ENCODE peak calls at places on chromosome 9, in ten cellular contexts. One of them, this sample, is unnamed. For H3K9me3, the result is how much of the 10 kb centered on the place peaks cover.

GRCh38 chr9:137317979-137318511 is 16.0 kb upstream of the NRARP start:
- DNase-seq in uterus: no peak
- DNase-seq in sigmoid colon: peak
- DNase-seq in body of pancreas: no peak
- DNase-seq in left ventricle myocardium inferior: peak
- DNase-seq in heart left ventricle: peak
- DNase-seq in A549: no peak
- DNase-seq in gastrocnemius medialis: no peak
- DNase-seq in WERI-Rb-1: no peak
- DNase-seq in HCT116: no peak
- DNase-seq in this sample: peak

GRCh38 chr9:121556580-121556979 is 56.9 kb upstream of the GGTA1 start:
- DNase-seq in uterus: no peak
- DNase-seq in sigmoid colon: peak
- DNase-seq in body of pancreas: peak
- DNase-seq in left ventricle myocardium inferior: no peak
- DNase-seq in heart left ventricle: peak
- DNase-seq in A549: no peak
- DNase-seq in gastrocnemius medialis: peak
- DNase-seq in WERI-Rb-1: no peak
- DNase-seq in HCT116: no peak
- DNase-seq in this sample: peak

GRCh38 chr9:119435066-119435465 is 65.8 kb upstream of the BRINP1 start:
- DNase-seq in uterus: no peak
- DNase-seq in sigmoid colon: no peak
- DNase-seq in body of pancreas: no peak
- DNase-seq in left ventricle myocardium inferior: no peak
- DNase-seq in heart left ventricle: no peak
- DNase-seq in A549: no peak
- DNase-seq in gastrocnemius medialis: no peak
- DNase-seq in WERI-Rb-1: no peak
- DNase-seq in HCT116: no peak
- DNase-seq in this sample: no peak

GRCh38 chr9:73270967-73271722 is 119.5 kb downstream of the ANXA1 start:
- DNase-seq in uterus: no peak
- DNase-seq in sigmoid colon: no peak
- DNase-seq in body of pancreas: no peak
- DNase-seq in left ventricle myocardium inferior: no peak
- DNase-seq in heart left ventricle: no peak
- DNase-seq in A549: peak
- DNase-seq in gastrocnemius medialis: no peak
- DNase-seq in WERI-Rb-1: no peak
- DNase-seq in HCT116: peak
- DNase-seq in this sample: no peak

GRCh38 chr9:92736816-92737606 is 27.6 kb downstream of the BICD2 start:
- DNase-seq in uterus: no peak
- DNase-seq in sigmoid colon: no peak
- DNase-seq in body of pancreas: no peak
- DNase-seq in left ventricle myocardium inferior: no peak
- DNase-seq in heart left ventricle: no peak
- DNase-seq in A549: no peak
- DNase-seq in gastrocnemius medialis: no peak
- DNase-seq in WERI-Rb-1: no peak
- DNase-seq in HCT116: no peak
- DNase-seq in this sample: no peak

GRCh38 chr9:93191354-93191660 is 7.4 kb downstream of the WNK2 start:
- DNase-seq in uterus: no peak
- DNase-seq in sigmoid colon: no peak
- DNase-seq in body of pancreas: no peak
- DNase-seq in left ventricle myocardium inferior: no peak
- DNase-seq in heart left ventricle: peak
- DNase-seq in A549: no peak
- DNase-seq in gastrocnemius medialis: no peak
- DNase-seq in WERI-Rb-1: no peak
- DNase-seq in HCT116: no peak
- DNase-seq in this sample: no peak

GRCh38 chr9:113844466-113844865 is 31.6 kb upstream of the ZNF618 start:
- DNase-seq in uterus: no peak
- DNase-seq in sigmoid colon: no peak
- DNase-seq in body of pancreas: no peak
- DNase-seq in left ventricle myocardium inferior: no peak
- DNase-seq in heart left ventricle: no peak
- DNase-seq in A549: no peak
- DNase-seq in gastrocnemius medialis: no peak
- DNase-seq in WERI-Rb-1: no peak
- DNase-seq in HCT116: no peak
- DNase-seq in this sample: no peak

GRCh38 chr9:72773570-72773969 is 179.3 kb downstream of the ALDH1A1 start:
- DNase-seq in uterus: no peak
- DNase-seq in sigmoid colon: no peak
- DNase-seq in body of pancreas: no peak
- DNase-seq in left ventricle myocardium inferior: no peak
- DNase-seq in heart left ventricle: no peak
- DNase-seq in A549: no peak
- DNase-seq in gastrocnemius medialis: no peak
- DNase-seq in WERI-Rb-1: no peak
- DNase-seq in HCT116: no peak
- DNase-seq in this sample: no peak

GRCh38 chr9:72322259-72322658 is 42.7 kb downstream of the ZFAND5 start:
- DNase-seq in uterus: no peak
- DNase-seq in sigmoid colon: no peak
- DNase-seq in body of pancreas: no peak
- DNase-seq in left ventricle myocardium inferior: no peak
- DNase-seq in heart left ventricle: no peak
- DNase-seq in A549: no peak
- DNase-seq in gastrocnemius medialis: no peak
- DNase-seq in WERI-Rb-1: no peak
- DNase-seq in HCT116: no peak
- DNase-seq in this sample: no peak

GRCh38 chr9:15961217-15961616 is 408.4 kb downstream of the CCDC171 start:
- DNase-seq in uterus: no peak
- DNase-seq in sigmoid colon: no peak
- DNase-seq in body of pancreas: no peak
- DNase-seq in left ventricle myocardium inferior: no peak
- DNase-seq in heart left ventricle: no peak
- DNase-seq in A549: no peak
- DNase-seq in gastrocnemius medialis: no peak
- DNase-seq in WERI-Rb-1: no peak
- DNase-seq in HCT116: no peak
- DNase-seq in this sample: no peak

GRCh38 chr9:1531411-1531903 is 481.3 kb downstream of the DMRT2 start:
- DNase-seq in uterus: no peak
- DNase-seq in sigmoid colon: no peak
- DNase-seq in body of pancreas: no peak
- DNase-seq in left ventricle myocardium inferior: no peak
- DNase-seq in heart left ventricle: no peak
- DNase-seq in A549: no peak
- DNase-seq in gastrocnemius medialis: no peak
- DNase-seq in WERI-Rb-1: no peak
- DNase-seq in HCT116: no peak
- DNase-seq in this sample: no peak

GRCh38 chr9:129225815-129226214 is 47.8 kb upstream of the IER5L start:
- DNase-seq in uterus: peak
- DNase-seq in sigmoid colon: peak
- DNase-seq in body of pancreas: peak
- DNase-seq in left ventricle myocardium inferior: peak
- DNase-seq in heart left ventricle: peak
- DNase-seq in A549: peak
- DNase-seq in gastrocnemius medialis: peak
- DNase-seq in WERI-Rb-1: no peak
- DNase-seq in HCT116: no peak
- DNase-seq in this sample: no peak

GRCh38 chr9:109775516-109775915 is 4.5 kb upstream of the PALM2AKAP2 start:
- DNase-seq in uterus: no peak
- DNase-seq in sigmoid colon: no peak
- DNase-seq in body of pancreas: no peak
- DNase-seq in left ventricle myocardium inferior: no peak
- DNase-seq in heart left ventricle: no peak
- DNase-seq in A549: no peak
- DNase-seq in gastrocnemius medialis: no peak
- DNase-seq in WERI-Rb-1: no peak
- DNase-seq in HCT116: no peak
- DNase-seq in this sample: no peak

GRCh38 chr9:88722753-88723152 is 187.8 kb downstream of the NXNL2 start:
- DNase-seq in uterus: no peak
- DNase-seq in sigmoid colon: no peak
- DNase-seq in body of pancreas: no peak
- DNase-seq in left ventricle myocardium inferior: no peak
- DNase-seq in heart left ventricle: no peak
- DNase-seq in A549: peak
- DNase-seq in gastrocnemius medialis: no peak
- DNase-seq in WERI-Rb-1: no peak
- DNase-seq in HCT116: no peak
- DNase-seq in this sample: no peak
- TF ChIP-seq CTCF in uterus: no peak
- TF ChIP-seq CTCF in sigmoid colon: no peak
- TF ChIP-seq CTCF in body of pancreas: peak
- TF ChIP-seq CTCF in left ventricle myocardium inferior: peak
- TF ChIP-seq CTCF in heart left ventricle: peak
- TF ChIP-seq CTCF in A549: peak
- TF ChIP-seq CTCF in gastrocnemius medialis: no peak
- TF ChIP-seq CTCF in WERI-Rb-1: peak
- TF ChIP-seq CTCF in HCT116: peak
- TF ChIP-seq CTCF in this sample: no peak

GRCh38 chr9:96741771-96742170 is 36.1 kb downstream of the ZNF510 start:
- DNase-seq in uterus: no peak
- DNase-seq in sigmoid colon: no peak
- DNase-seq in body of pancreas: no peak
- DNase-seq in left ventricle myocardium inferior: no peak
- DNase-seq in heart left ventricle: no peak
- DNase-seq in A549: no peak
- DNase-seq in gastrocnemius medialis: no peak
- DNase-seq in WERI-Rb-1: no peak
- DNase-seq in HCT116: no peak
- DNase-seq in this sample: no peak

DNA sequence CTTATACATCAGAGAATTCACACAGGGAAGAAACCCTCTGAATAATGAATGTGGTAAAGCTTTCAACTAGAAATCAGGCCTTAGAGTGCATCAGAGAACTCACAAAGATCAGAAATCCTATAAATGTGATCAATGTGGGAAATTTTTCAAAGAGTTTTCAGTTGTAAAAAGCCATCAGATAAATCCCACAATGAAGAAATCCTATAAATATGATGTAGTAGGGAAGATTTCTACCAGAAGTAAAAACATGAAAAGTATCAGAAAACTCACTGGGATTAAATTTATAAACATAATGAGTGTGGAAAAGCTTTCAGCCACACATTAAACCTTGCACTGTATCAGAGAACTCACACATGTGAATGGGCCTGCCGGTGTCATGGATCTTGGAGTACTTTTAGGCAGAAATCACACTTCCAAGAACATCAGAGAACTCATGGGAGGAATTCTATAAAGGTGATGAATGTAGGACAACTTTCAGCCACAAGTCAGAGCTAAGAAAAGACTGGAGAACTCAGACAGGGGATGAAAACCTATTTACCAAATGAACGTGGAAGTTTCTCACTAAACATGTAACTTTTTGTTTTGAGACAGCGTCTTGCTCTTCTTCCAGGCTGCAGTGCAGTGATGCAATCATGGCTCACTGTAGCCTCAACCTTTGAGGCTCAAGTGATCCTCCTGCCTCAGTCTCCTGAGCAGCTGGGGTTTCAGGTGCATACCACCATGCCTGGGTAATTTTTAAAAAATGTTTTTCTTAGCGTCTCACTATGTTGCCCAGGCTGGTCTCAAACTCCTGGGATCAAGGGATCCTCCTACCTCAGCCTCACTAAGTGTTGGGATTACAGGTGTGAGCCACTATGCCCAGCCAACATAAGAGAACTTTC is 39.5 kb downstream of the ZNF510 start:
- DNase-seq in uterus: no peak
- DNase-seq in sigmoid colon: no peak
- DNase-seq in body of pancreas: no peak
- DNase-seq in left ventricle myocardium inferior: no peak
- DNase-seq in heart left ventricle: no peak
- DNase-seq in A549: no peak
- DNase-seq in gastrocnemius medialis: no peak
- DNase-seq in WERI-Rb-1: no peak
- DNase-seq in HCT116: no peak
- DNase-seq in this sample: no peak
- H3K9me3 ChIP-seq in uterus: under half
- H3K9me3 ChIP-seq in sigmoid colon: under half
- H3K9me3 ChIP-seq in body of pancreas: under half
- H3K9me3 ChIP-seq in left ventricle myocardium inferior: half or more
- H3K9me3 ChIP-seq in heart left ventricle: half or more
- H3K9me3 ChIP-seq in A549: half or more
- H3K9me3 ChIP-seq in gastrocnemius medialis: under half
- H3K9me3 ChIP-seq in WERI-Rb-1: under half
- H3K9me3 ChIP-seq in HCT116: under half
- H3K9me3 ChIP-seq in this sample: half or more

GRCh38 chr9:76219555-76220151 is 174.6 kb downstream of the RFK start:
- DNase-seq in uterus: no peak
- DNase-seq in sigmoid colon: no peak
- DNase-seq in body of pancreas: no peak
- DNase-seq in left ventricle myocardium inferior: no peak
- DNase-seq in heart left ventricle: no peak
- DNase-seq in A549: no peak
- DNase-seq in gastrocnemius medialis: no peak
- DNase-seq in WERI-Rb-1: peak
- DNase-seq in HCT116: no peak
- DNase-seq in this sample: no peak
- TF ChIP-seq CTCF in uterus: no peak
- TF ChIP-seq CTCF in sigmoid colon: no peak
- TF ChIP-seq CTCF in body of pancreas: no peak
- TF ChIP-seq CTCF in left ventricle myocardium inferior: peak
- TF ChIP-seq CTCF in heart left ventricle: peak
- TF ChIP-seq CTCF in A549: peak
- TF ChIP-seq CTCF in gastrocnemius medialis: no peak
- TF ChIP-seq CTCF in WERI-Rb-1: peak
- TF ChIP-seq CTCF in HCT116: no peak
- TF ChIP-seq CTCF in this sample: no peak

DNA sequence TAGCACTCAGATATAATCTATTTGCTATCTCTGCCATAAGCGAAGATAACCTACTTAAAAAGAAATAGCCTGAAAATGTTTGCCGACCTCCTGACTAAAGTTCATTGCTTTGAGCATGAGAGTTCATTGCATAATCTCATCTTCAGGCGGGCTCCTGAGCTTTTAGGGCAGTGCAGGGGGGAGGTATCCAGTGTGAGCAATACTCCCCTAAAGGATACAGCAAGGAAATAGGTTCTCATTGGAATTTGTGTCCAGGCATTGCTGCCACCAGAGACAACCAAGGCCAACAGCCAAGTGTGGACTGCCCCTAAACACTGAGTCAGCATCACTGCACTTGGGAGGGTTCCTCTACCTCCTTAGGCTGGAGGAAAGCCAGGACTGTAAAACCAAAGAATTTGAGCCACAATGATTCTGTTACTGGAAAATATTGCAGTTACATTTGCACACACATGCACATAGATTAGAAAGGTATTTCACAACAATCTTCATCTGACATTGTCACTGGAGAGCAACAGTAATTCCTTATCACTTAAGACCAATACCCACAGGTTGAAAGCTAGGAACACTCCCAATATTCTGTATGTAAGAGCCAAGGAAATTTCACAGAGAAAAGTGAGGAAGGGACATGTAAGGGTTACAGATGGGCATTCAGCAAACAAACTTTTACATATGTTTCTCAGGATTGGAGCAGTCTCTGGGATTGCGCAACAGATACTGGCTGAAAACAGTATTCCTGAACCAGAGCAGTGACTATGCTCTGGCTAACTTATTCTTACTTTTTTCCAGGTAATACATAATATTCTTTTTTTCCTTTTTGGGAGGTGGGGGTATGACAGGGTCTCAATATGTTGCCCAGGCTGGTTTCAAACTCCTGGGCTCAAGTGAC is 98.6 kb upstream of the TLE1 start:
- DNase-seq in uterus: peak
- DNase-seq in sigmoid colon: peak
- DNase-seq in body of pancreas: peak
- DNase-seq in left ventricle myocardium inferior: no peak
- DNase-seq in heart left ventricle: no peak
- DNase-seq in A549: peak
- DNase-seq in gastrocnemius medialis: no peak
- DNase-seq in WERI-Rb-1: no peak
- DNase-seq in HCT116: no peak
- DNase-seq in this sample: peak
- H3K9me3 ChIP-seq in uterus: under half
- H3K9me3 ChIP-seq in sigmoid colon: under half
- H3K9me3 ChIP-seq in body of pancreas: under half
- H3K9me3 ChIP-seq in left ventricle myocardium inferior: under half
- H3K9me3 ChIP-seq in heart left ventricle: under half
- H3K9me3 ChIP-seq in A549: under half
- H3K9me3 ChIP-seq in gastrocnemius medialis: under half
- H3K9me3 ChIP-seq in WERI-Rb-1: under half
- H3K9me3 ChIP-seq in HCT116: under half
- H3K9me3 ChIP-seq in this sample: under half

This sample was measured in ascending aorta.